ENCODE peak calls at places on chromosome 18, in nine cellular contexts. V is activated naive CD8-positive, alpha-beta T cell treated with anti-CD3 and anti-CD28 coated beads, Interleukin-2, amount 50 U/mL, for 24 hours; W is G401; E is EH; Z is activated T-cell treated with anti-CD3 and anti-CD28 coated beads for 48 hours; I is fibroblast of lung; M is GM04504; U is cardiac septum; K is astrocyte of the cerebellum. H is an unnamed sample.

GRCh38 chr18:46356278-46357033 is 252.3 kb downstream of the HAUS1 start:
- DNase-seq in V (no peak), W (no peak), E (no peak), Z (no peak), I (no peak), M (no peak), U (peak), K (no peak), H (no peak)

GRCh38 chr18:21064347-21064746 is 47.3 kb downstream of the ROCK1 start:
- DNase-seq in V (no peak), W (no peak), E (peak), Z (no peak), I (no peak), M (peak), U (no peak), K (no peak), H (peak)

GRCh38 chr18:58321986-58322385 is 278.0 kb downstream of the NEDD4L start:
- DNase-seq in V (peak), W (peak), E (peak), Z (peak), I (peak), M (peak), U (no peak), K (peak), H (peak)

GRCh38 chr18:58983260-58983659 is 118.6 kb downstream of the ZNF532 start:
- DNase-seq in V (no peak), W (peak), E (no peak), Z (no peak), I (no peak), M (no peak), U (no peak), K (no peak), H (no peak)

GRCh38 chr18:2547477-2548087 is 23.7 kb downstream of the METTL4 start:
- DNase-seq in V (no peak), W (peak), E (peak), Z (no peak), I (peak), M (no peak), U (no peak), K (peak), H (peak)

GRCh38 chr18:50559750-50560680 is at the start of gene MAPK4:
- DNase-seq in V (peak), W (peak), E (peak), Z (peak), I (peak), M (no peak), U (no peak), K (no peak), H (peak)

GRCh38 chr18:71371951-71372605 is 1083.2 kb downstream of the SOCS6 start:
- DNase-seq in V (no peak), W (no peak), E (no peak), Z (no peak), I (peak), M (no peak), U (no peak), K (no peak), H (no peak)

GRCh38 chr18:10463096-10463495 is 8.7 kb downstream of the APCDD1 start:
- DNase-seq in V (no peak), W (no peak), E (no peak), Z (no peak), I (no peak), M (no peak), U (no peak), K (no peak), H (no peak)

GRCh38 chr18:79399275-79400081 is 3.7 kb downstream of the NFATC1 start:
- DNase-seq in V (peak), W (no peak), E (no peak), Z (peak), I (no peak), M (no peak), U (no peak), K (no peak), H (peak)

GRCh38 chr18:45197526-45197970 is 417.7 kb upstream of the SLC14A2 start:
- DNase-seq in V (no peak), W (peak), E (no peak), Z (no peak), I (no peak), M (peak), U (no peak), K (peak), H (peak)

GRCh38 chr18:76558881-76559667 is 64.0 kb upstream of the ZNF516 start:
- DNase-seq in V (no peak), W (no peak), E (peak), Z (no peak), I (peak), M (no peak), U (no peak), K (no peak), H (no peak)

GRCh38 chr18:41949206-41949920 is 5.7 kb upstream of the PIK3C3 start:
- DNase-seq in V (no peak), W (no peak), E (no peak), Z (no peak), I (no peak), M (no peak), U (no peak), K (no peak), H (no peak)

GRCh38 chr18:36212301-36212977 is 25.1 kb downstream of the MOCOS start:
- DNase-seq in V (no peak), W (no peak), E (peak), Z (no peak), I (peak), M (no peak), U (no peak), K (peak), H (no peak)

GRCh38 chr18:3037423-3037915 is 24.5 kb upstream of the LPIN2 start:
- DNase-seq in V (no peak), W (no peak), E (peak), Z (no peak), I (peak), M (peak), U (no peak), K (no peak), H (peak)

GRCh38 chr18:26546875-26547301 is 1.5 kb downstream of the KCTD1 start:
- DNase-seq in V (no peak), W (no peak), E (no peak), Z (no peak), I (no peak), M (no peak), U (no peak), K (no peak), H (no peak)

GRCh38 chr18:51044928-51045587 is 15.0 kb downstream of the SMAD4 start:
- DNase-seq in V (no peak), W (no peak), E (peak), Z (no peak), I (no peak), M (no peak), U (no peak), K (peak), H (peak)

GRCh38 chr18:37584952-37585695 is 19.5 kb upstream of the CELF4 start:
- DNase-seq in V (no peak), W (no peak), E (no peak), Z (no peak), I (no peak), M (no peak), U (no peak), K (no peak), H (no peak)

GRCh38 chr18:74689251-74689650 is 91.6 kb downstream of the ZNF407 start:
- DNase-seq in V (no peak), W (no peak), E (peak), Z (no peak), I (peak), M (peak), U (no peak), K (peak), H (peak)

GRCh38 chr18:14914126-14914525 is 166.2 kb downstream of the ANKRD30B start:
- DNase-seq in V (no peak), W (no peak), E (no peak), Z (no peak), I (no peak), M (no peak), U (no peak), K (no peak), H (no peak)

GRCh38 chr18:49560277-49561126 is 1.4 kb upstream of the LIPG start:
- DNase-seq in V (peak), W (no peak), E (no peak), Z (no peak), I (no peak), M (no peak), U (no peak), K (no peak), H (no peak)

GRCh38 chr18:54269924-54270844 is 867 bp downstream of the POLI start:
- DNase-seq in V (peak), W (peak), E (peak), Z (peak), I (peak), M (no peak), U (peak), K (no peak), H (peak)

GRCh38 chr18:36544036-36544725 is 246.7 kb downstream of the FHOD3 start:
- DNase-seq in V (no peak), W (no peak), E (no peak), Z (no peak), I (no peak), M (no peak), U (no peak), K (peak), H (no peak)

GRCh38 chr18:23356416-23356815 is 96.7 kb upstream of the RIOK3 start:
- DNase-seq in V (no peak), W (no peak), E (no peak), Z (no peak), I (no peak), M (no peak), U (no peak), K (no peak), H (no peak)

GRCh38 chr18:25516747-25517498 is 165.0 kb upstream of the ZNF521 start:
- DNase-seq in V (no peak), W (no peak), E (no peak), Z (no peak), I (no peak), M (no peak), U (no peak), K (no peak), H (no peak)

GRCh38 chr18:2906522-2907458 is 60.0 kb downstream of the EMILIN2 start:
- DNase-seq in V (peak), W (no peak), E (peak), Z (peak), I (no peak), M (no peak), U (peak), K (no peak), H (peak)

GRCh38 chr18:12599966-12600365 is 57.9 kb downstream of the SPIRE1 start:
- DNase-seq in V (no peak), W (no peak), E (peak), Z (no peak), I (no peak), M (no peak), U (no peak), K (no peak), H (no peak)

GRCh38 chr18:59744271-59744721 is 47.1 kb upstream of the CCBE1 start:
- DNase-seq in V (no peak), W (no peak), E (peak), Z (no peak), I (peak), M (peak), U (no peak), K (peak), H (no peak)

GRCh38 chr18:54926593-54927297 is 32.5 kb downstream of the CCDC68 start:
- DNase-seq in V (no peak), W (no peak), E (peak), Z (no peak), I (peak), M (no peak), U (no peak), K (no peak), H (peak)

GRCh38 chr18:47756364-47757016 is 174.0 kb downstream of the SMAD2 start:
- DNase-seq in V (peak), W (peak), E (peak), Z (peak), I (peak), M (peak), U (no peak), K (no peak), H (peak)

GRCh38 chr18:35406666-35407065 is 29.5 kb upstream of the ZNF396 start:
- DNase-seq in V (no peak), W (no peak), E (no peak), Z (no peak), I (no peak), M (no peak), U (no peak), K (no peak), H (no peak)

GRCh38 chr18:48814490-48815181 is 136.1 kb downstream of the SMAD7 start:
- DNase-seq in V (no peak), W (no peak), E (peak), Z (no peak), I (peak), M (no peak), U (peak), K (no peak), H (no peak)

GRCh38 chr18:44541159-44541558 is 139.5 kb upstream of the SETBP1 start:
- DNase-seq in V (no peak), W (no peak), E (peak), Z (no peak), I (peak), M (no peak), U (no peak), K (no peak), H (peak)

GRCh38 chr18:48543228-48543627 is 4.4 kb downstream of the CTIF start:
- DNase-seq in V (peak), W (no peak), E (no peak), Z (peak), I (no peak), M (no peak), U (peak), K (no peak), H (no peak)

GRCh38 chr18:48161201-48161910 is 230.9 kb upstream of the SMAD2 start:
- DNase-seq in V (peak), W (peak), E (peak), Z (peak), I (peak), M (peak), U (peak), K (no peak), H (peak)

GRCh38 chr18:59623456-59624383 is 73.5 kb downstream of the CCBE1 start:
- DNase-seq in V (no peak), W (no peak), E (peak), Z (no peak), I (peak), M (no peak), U (no peak), K (peak), H (peak)